ENCODE peak calls at places on chromosomes 12 and 14, in seven cellular contexts. One of them, this sample, is unnamed.

GRCh38 chr14:42715316-42715715 is 1108.6 kb downstream of the LRFN5 start:
- DNase-seq in transverse colon: no peak
- DNase-seq in CD8-positive, alpha-beta T cell: no peak
- DNase-seq in esophagus squamous epithelium: no peak
- DNase-seq in right cardiac atrium: no peak
- DNase-seq in left ventricle myocardium inferior: no peak
- DNase-seq in PC-3: peak; percentile 69
- DNase-seq in this sample: no peak

GRCh38 chr12:44874981-44875416 is 1.1 kb downstream of the NELL2 start:
- DNase-seq in right cardiac atrium: no peak
- DNase-seq in esophagus squamous epithelium: no peak
- DNase-seq in transverse colon: no peak
- DNase-seq in left ventricle myocardium inferior: no peak
- DNase-seq in CD8-positive, alpha-beta T cell: peak; percentile 28
- DNase-seq in PC-3: no peak
- DNase-seq in this sample: no peak

GRCh38 chr14:22400590-22401259 is 188.3 kb downstream of the DAD1 start:
- DNase-seq in CD8-positive, alpha-beta T cell: no peak
- DNase-seq in PC-3: no peak
- DNase-seq in transverse colon: no peak
- DNase-seq in esophagus squamous epithelium: no peak
- DNase-seq in left ventricle myocardium inferior: no peak
- DNase-seq in right cardiac atrium: no peak
- DNase-seq in this sample: no peak

GRCh38 chr12:57491393-57492280 is 3.8 kb downstream of the MARS1 start:
- DNase-seq in PC-3: peak; percentile 28
- DNase-seq in left ventricle myocardium inferior: no peak
- DNase-seq in CD8-positive, alpha-beta T cell: no peak
- DNase-seq in transverse colon: no peak
- DNase-seq in esophagus squamous epithelium: no peak
- DNase-seq in right cardiac atrium: no peak
- DNase-seq in this sample: no peak

GRCh38 chr12:54028324-54029201 is at the start of gene HOXC6:
- DNase-seq in transverse colon: no peak
- DNase-seq in right cardiac atrium: no peak
- DNase-seq in esophagus squamous epithelium: no peak
- DNase-seq in CD8-positive, alpha-beta T cell: no peak
- DNase-seq in PC-3: peak; percentile 56
- DNase-seq in left ventricle myocardium inferior: no peak
- DNase-seq in this sample: peak; percentile 65

GRCh38 chr14:96275182-96276112 is 19.4 kb downstream of the BDKRB1 start:
- DNase-seq in PC-3: peak; percentile 60
- DNase-seq in transverse colon: peak; percentile 75
- DNase-seq in esophagus squamous epithelium: no peak
- DNase-seq in CD8-positive, alpha-beta T cell: peak; percentile 63
- DNase-seq in right cardiac atrium: peak; percentile 86
- DNase-seq in left ventricle myocardium inferior: peak; percentile 52
- DNase-seq in this sample: peak; percentile 80

GRCh38 chr12:7113389-7113871 is 4.4 kb upstream of the C1RL start:
- DNase-seq in right cardiac atrium: peak; percentile 31
- DNase-seq in CD8-positive, alpha-beta T cell: peak; percentile 42
- DNase-seq in PC-3: peak; percentile 33
- DNase-seq in esophagus squamous epithelium: no peak
- DNase-seq in left ventricle myocardium inferior: no peak
- DNase-seq in transverse colon: peak; percentile 28
- DNase-seq in this sample: no peak

GRCh38 chr12:66190519-66191406 is 1.7 kb downstream of the IRAK3 start:
- DNase-seq in CD8-positive, alpha-beta T cell: no peak
- DNase-seq in right cardiac atrium: no peak
- DNase-seq in left ventricle myocardium inferior: no peak
- DNase-seq in transverse colon: no peak
- DNase-seq in PC-3: peak; percentile 57
- DNase-seq in esophagus squamous epithelium: no peak
- DNase-seq in this sample: no peak

GRCh38 chr14:70183991-70184390 is 4.8 kb downstream of the SLC8A3 start:
- DNase-seq in right cardiac atrium: no peak
- DNase-seq in left ventricle myocardium inferior: no peak
- DNase-seq in PC-3: no peak
- DNase-seq in CD8-positive, alpha-beta T cell: no peak
- DNase-seq in transverse colon: no peak
- DNase-seq in esophagus squamous epithelium: no peak
- DNase-seq in this sample: no peak

GRCh38 chr12:50224026-50224692 is 57.0 kb upstream of the CERS5 start:
- DNase-seq in esophagus squamous epithelium: no peak
- DNase-seq in CD8-positive, alpha-beta T cell: peak; percentile 43
- DNase-seq in left ventricle myocardium inferior: no peak
- DNase-seq in PC-3: peak; percentile 93
- DNase-seq in transverse colon: peak; percentile 27
- DNase-seq in right cardiac atrium: no peak
- DNase-seq in this sample: no peak

GRCh38 chr12:123457980-123458779 is at the start of gene SNRNP35:
- DNase-seq in left ventricle myocardium inferior: peak; percentile 83
- DNase-seq in esophagus squamous epithelium: no peak
- DNase-seq in PC-3: peak; percentile 70
- DNase-seq in transverse colon: peak; percentile 85
- DNase-seq in CD8-positive, alpha-beta T cell: peak; percentile 91
- DNase-seq in right cardiac atrium: peak; percentile 94
- DNase-seq in this sample: peak; percentile 86

GRCh38 chr12:121390856-121391255 is 9.1 kb upstream of the RNF34 start:
- DNase-seq in left ventricle myocardium inferior: no peak
- DNase-seq in esophagus squamous epithelium: no peak
- DNase-seq in right cardiac atrium: no peak
- DNase-seq in PC-3: peak; percentile 51
- DNase-seq in CD8-positive, alpha-beta T cell: no peak
- DNase-seq in transverse colon: no peak
- DNase-seq in this sample: no peak

GRCh38 chr14:52472728-52473127 is 79.6 kb downstream of the TXNDC16 start:
- DNase-seq in right cardiac atrium: no peak
- DNase-seq in CD8-positive, alpha-beta T cell: no peak
- DNase-seq in transverse colon: no peak
- DNase-seq in PC-3: no peak
- DNase-seq in esophagus squamous epithelium: no peak
- DNase-seq in left ventricle myocardium inferior: no peak
- DNase-seq in this sample: no peak

GRCh38 chr12:113136128-113136989 is 798 bp upstream of the RASAL1 start:
- DNase-seq in transverse colon: peak; percentile 64
- DNase-seq in right cardiac atrium: no peak
- DNase-seq in left ventricle myocardium inferior: no peak
- DNase-seq in PC-3: no peak
- DNase-seq in CD8-positive, alpha-beta T cell: peak; percentile 83
- DNase-seq in esophagus squamous epithelium: no peak
- DNase-seq in this sample: no peak

GRCh38 chr12:102765736-102766135 is 151.3 kb downstream of the PAH start:
- DNase-seq in PC-3: no peak
- DNase-seq in right cardiac atrium: no peak
- DNase-seq in esophagus squamous epithelium: no peak
- DNase-seq in transverse colon: no peak
- DNase-seq in CD8-positive, alpha-beta T cell: no peak
- DNase-seq in left ventricle myocardium inferior: no peak
- DNase-seq in this sample: no peak

GRCh38 chr14:72583316-72584272 is 310.3 kb downstream of the DPF3 start:
- DNase-seq in transverse colon: no peak
- DNase-seq in PC-3: no peak
- DNase-seq in esophagus squamous epithelium: no peak
- DNase-seq in CD8-positive, alpha-beta T cell: no peak
- DNase-seq in left ventricle myocardium inferior: no peak
- DNase-seq in right cardiac atrium: no peak
- DNase-seq in this sample: no peak

GRCh38 chr12:93153321-93153720 is 224.2 kb upstream of the EEA1 start:
- DNase-seq in right cardiac atrium: no peak
- DNase-seq in PC-3: peak; percentile 8
- DNase-seq in transverse colon: no peak
- DNase-seq in left ventricle myocardium inferior: no peak
- DNase-seq in CD8-positive, alpha-beta T cell: no peak
- DNase-seq in esophagus squamous epithelium: no peak
- DNase-seq in this sample: no peak

GRCh38 chr12:45553204-45553603 is 176.3 kb upstream of the ARID2 start:
- DNase-seq in esophagus squamous epithelium: no peak
- DNase-seq in right cardiac atrium: no peak
- DNase-seq in left ventricle myocardium inferior: no peak
- DNase-seq in CD8-positive, alpha-beta T cell: no peak
- DNase-seq in PC-3: peak; percentile 25
- DNase-seq in transverse colon: no peak
- DNase-seq in this sample: no peak

GRCh38 chr12:59937148-59937547 is 341.3 kb downstream of the SLC16A7 start:
- DNase-seq in esophagus squamous epithelium: no peak
- DNase-seq in PC-3: no peak
- DNase-seq in CD8-positive, alpha-beta T cell: no peak
- DNase-seq in left ventricle myocardium inferior: no peak
- DNase-seq in right cardiac atrium: no peak
- DNase-seq in transverse colon: no peak
- DNase-seq in this sample: no peak

DNA sequence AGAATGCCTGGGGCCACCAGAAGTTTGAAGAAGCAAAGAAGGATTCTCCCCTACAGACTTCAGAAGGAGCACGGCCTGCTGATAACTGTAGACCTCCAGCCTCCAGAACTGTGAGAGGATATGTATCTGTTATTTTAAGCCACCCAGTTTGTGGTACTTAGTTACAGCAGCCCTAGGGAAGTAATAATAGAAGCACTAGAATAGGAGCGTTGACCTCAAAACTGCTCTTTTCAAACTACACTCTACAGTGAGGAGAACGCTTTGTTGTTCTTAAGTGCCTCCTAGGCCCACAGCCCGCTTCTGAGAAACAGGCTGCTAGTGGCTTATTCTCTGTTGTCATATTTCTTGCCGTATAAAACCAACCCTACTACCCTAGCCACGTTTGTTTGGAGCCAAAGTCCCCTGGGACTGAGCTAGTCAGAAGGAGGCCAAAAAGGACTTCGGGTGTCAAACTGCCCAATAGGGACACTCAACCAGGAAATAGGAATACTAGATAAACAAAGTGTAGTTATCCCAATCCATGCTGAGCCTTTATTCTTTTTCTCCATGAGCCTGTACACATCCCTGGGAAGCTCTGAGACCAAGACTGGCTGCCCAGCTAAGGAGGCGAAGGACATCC is 38.5 kb upstream of the FRS2 start:
- DNase-seq in right cardiac atrium: no peak
- DNase-seq in PC-3: no peak
- DNase-seq in left ventricle myocardium inferior: no peak
- DNase-seq in transverse colon: no peak
- DNase-seq in CD8-positive, alpha-beta T cell: no peak
- DNase-seq in esophagus squamous epithelium: no peak
- DNase-seq in this sample: no peak
- H3K4me3 ChIP-seq in right cardiac atrium: no peak overlapping the region
- H3K4me3 ChIP-seq in PC-3: no peak overlapping the region
- H3K4me3 ChIP-seq in left ventricle myocardium inferior: peak overlapping the region; percentile 31
- H3K4me3 ChIP-seq in transverse colon: no peak overlapping the region
- H3K4me3 ChIP-seq in CD8-positive, alpha-beta T cell: no peak overlapping the region
- H3K4me3 ChIP-seq in esophagus squamous epithelium: no peak overlapping the region
- H3K4me3 ChIP-seq in this sample: no peak overlapping the region

DNA sequence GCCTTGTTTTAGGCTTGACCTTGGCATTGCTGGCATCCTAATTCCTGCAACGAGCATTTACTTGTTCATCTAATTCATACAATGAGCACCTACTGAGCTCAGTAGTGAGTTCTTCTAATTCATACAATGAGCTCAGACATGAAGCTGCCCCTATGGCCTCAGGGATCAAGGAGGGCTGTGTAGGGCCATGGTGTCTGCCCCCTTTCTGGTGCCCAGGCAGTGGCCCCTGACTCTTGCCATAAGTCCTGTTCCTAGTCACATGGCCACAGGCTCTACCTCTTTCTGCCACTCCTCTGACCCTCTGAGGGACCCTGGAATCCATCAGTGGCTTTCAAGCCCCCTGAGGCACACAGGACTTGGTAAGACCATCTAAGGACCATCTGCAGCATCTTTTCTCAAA is 148.8 kb downstream of the ZFP36L1 start:
- DNase-seq in left ventricle myocardium inferior: no peak
- DNase-seq in transverse colon: no peak
- DNase-seq in right cardiac atrium: no peak
- DNase-seq in PC-3: no peak
- DNase-seq in CD8-positive, alpha-beta T cell: no peak
- DNase-seq in esophagus squamous epithelium: no peak
- DNase-seq in this sample: no peak
- H3K27ac ChIP-seq in left ventricle myocardium inferior: no peak overlapping the region
- H3K27ac ChIP-seq in transverse colon: no peak overlapping the region
- H3K27ac ChIP-seq in right cardiac atrium: no peak overlapping the region
- H3K27ac ChIP-seq in PC-3: no peak overlapping the region
- H3K27ac ChIP-seq in CD8-positive, alpha-beta T cell: no peak overlapping the region
- H3K27ac ChIP-seq in esophagus squamous epithelium: peak overlapping the region; percentile 6
- H3K27ac ChIP-seq in this sample: no peak overlapping the region

GRCh38 chr14:54946500-54946899 is 43.9 kb upstream of the GCH1 start:
- DNase-seq in right cardiac atrium: no peak
- DNase-seq in left ventricle myocardium inferior: no peak
- DNase-seq in CD8-positive, alpha-beta T cell: no peak
- DNase-seq in esophagus squamous epithelium: no peak
- DNase-seq in transverse colon: no peak
- DNase-seq in PC-3: no peak
- DNase-seq in this sample: no peak

GRCh38 chr14:54947230-54947629 is 44.6 kb upstream of the GCH1 start:
- DNase-seq in esophagus squamous epithelium: no peak
- DNase-seq in PC-3: no peak
- DNase-seq in right cardiac atrium: no peak
- DNase-seq in transverse colon: no peak
- DNase-seq in CD8-positive, alpha-beta T cell: no peak
- DNase-seq in left ventricle myocardium inferior: no peak
- DNase-seq in this sample: no peak

GRCh38 chr14:54944737-54945391 is 42.2 kb upstream of the GCH1 start:
- DNase-seq in esophagus squamous epithelium: no peak
- DNase-seq in transverse colon: no peak
- DNase-seq in CD8-positive, alpha-beta T cell: no peak
- DNase-seq in PC-3: no peak
- DNase-seq in right cardiac atrium: no peak
- DNase-seq in left ventricle myocardium inferior: no peak
- DNase-seq in this sample: no peak

DNA sequence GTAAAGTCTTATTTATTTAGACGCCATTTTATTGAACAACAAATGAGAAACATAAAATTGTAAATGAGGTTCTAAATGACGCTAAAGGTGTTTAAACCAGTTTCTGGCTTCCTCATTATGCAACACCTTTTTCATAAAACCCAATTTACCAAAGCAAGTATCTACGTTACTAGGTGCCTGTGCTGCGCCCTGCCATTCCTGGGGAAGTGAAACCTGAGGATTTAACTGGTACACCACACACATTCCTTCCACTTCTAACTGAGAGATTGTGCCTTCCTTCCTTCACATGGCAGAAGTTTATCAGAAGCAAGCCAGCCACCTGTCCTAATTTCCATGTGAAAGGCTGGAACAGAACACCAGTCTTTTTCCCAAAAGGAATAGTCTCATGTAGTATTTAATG is 40.3 kb upstream of the GCH1 start:
- DNase-seq in right cardiac atrium: no peak
- DNase-seq in CD8-positive, alpha-beta T cell: no peak
- DNase-seq in left ventricle myocardium inferior: no peak
- DNase-seq in esophagus squamous epithelium: no peak
- DNase-seq in transverse colon: no peak
- DNase-seq in PC-3: no peak
- DNase-seq in this sample: no peak
- H3K4me3 ChIP-seq in right cardiac atrium: no peak overlapping the region
- H3K4me3 ChIP-seq in CD8-positive, alpha-beta T cell: no peak overlapping the region
- H3K4me3 ChIP-seq in left ventricle myocardium inferior: no peak overlapping the region
- H3K4me3 ChIP-seq in esophagus squamous epithelium: no peak overlapping the region
- H3K4me3 ChIP-seq in transverse colon: no peak overlapping the region
- H3K4me3 ChIP-seq in PC-3: no peak overlapping the region
- H3K4me3 ChIP-seq in this sample: no peak overlapping the region

DNA sequence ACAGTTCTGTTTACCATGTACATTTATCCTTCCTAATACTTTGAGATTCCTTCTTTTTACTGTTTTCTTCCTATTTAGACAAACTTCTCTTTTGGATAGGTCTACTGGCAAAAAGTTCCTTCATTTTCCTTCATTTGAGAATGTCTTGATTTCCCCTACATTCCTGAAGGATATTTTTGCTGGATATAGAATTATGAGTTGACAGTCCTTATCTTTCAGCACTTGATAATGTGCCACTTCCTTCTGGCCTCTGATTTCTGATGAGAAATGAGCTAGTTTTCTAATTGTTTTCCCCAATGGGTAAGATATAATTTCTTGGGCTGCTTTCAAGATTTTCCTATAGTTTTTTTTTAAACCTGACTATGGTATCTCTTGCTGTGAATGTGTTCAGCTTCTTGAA is 75.6 kb downstream of the CEP83 start:
- DNase-seq in CD8-positive, alpha-beta T cell: no peak
- DNase-seq in esophagus squamous epithelium: no peak
- DNase-seq in transverse colon: no peak
- DNase-seq in right cardiac atrium: no peak
- DNase-seq in left ventricle myocardium inferior: no peak
- DNase-seq in PC-3: no peak
- DNase-seq in this sample: no peak
- H3K27ac ChIP-seq in CD8-positive, alpha-beta T cell: no peak overlapping the region
- H3K27ac ChIP-seq in esophagus squamous epithelium: no peak overlapping the region
- H3K27ac ChIP-seq in transverse colon: no peak overlapping the region
- H3K27ac ChIP-seq in right cardiac atrium: no peak overlapping the region
- H3K27ac ChIP-seq in left ventricle myocardium inferior: no peak overlapping the region
- H3K27ac ChIP-seq in PC-3: no peak overlapping the region
- H3K27ac ChIP-seq in this sample: no peak overlapping the region